ENCODE peak calls at places on chromosomes 5 and 9, in five cellular contexts. Q is GM12865, V is fibroblast of mammary gland, D is glutamatergic neuron, A is ovary. N is an unnamed sample.

GRCh38 chr9:592733-593132 is 248.8 kb upstream of the DMRT1 start:
- DNase-seq in D (no peak), Q (no peak), A (no peak), V (no peak), N (no peak)

GRCh38 chr9:72371151-72371550 is 6.1 kb upstream of the ZFAND5 start:
- DNase-seq in V (no peak), Q (no peak), A (no peak), D (no peak), N (no peak)

GRCh38 chr5:1376921-1377320 is 32.0 kb upstream of the CLPTM1L start:
- DNase-seq in A (no peak), D (no peak), Q (no peak), V (no peak), N (no peak)

GRCh38 chr9:99796231-99796630 is 25.5 kb upstream of the NR4A3 start:
- DNase-seq in A (no peak), D (no peak), Q (no peak), V (no peak), N (no peak)

GRCh38 chr5:102090770-102091169 is 205.3 kb downstream of the SLCO4C1 start:
- DNase-seq in Q (peak; percentile 39), A (no peak), D (peak; percentile 39), V (no peak), N (no peak)

GRCh38 chr9:13278023-13278367 is 1.5 kb downstream of the MPDZ start:
- DNase-seq in Q (no peak), A (no peak), D (no peak), V (peak; percentile 35), N (no peak)

GRCh38 chr5:110873773-110874437 is 135.1 kb downstream of the SLC25A46 start:
- DNase-seq in A (no peak), D (no peak), Q (no peak), V (no peak), N (no peak)

GRCh38 chr9:100601216-100601615 is 23.3 kb downstream of the CAVIN4 start:
- DNase-seq in A (no peak), Q (peak; percentile 61), D (peak; percentile 61), V (peak; percentile 59), N (no peak)

GRCh38 chr5:96344678-96345612 is 88.1 kb downstream of the PCSK1 start:
- DNase-seq in V (peak; percentile 90), A (no peak), D (no peak), Q (peak; percentile 85), N (no peak)

GRCh38 chr5:28707706-28708105 is 1669.3 kb upstream of the CDH9 start:
- DNase-seq in Q (no peak), A (no peak), V (no peak), D (no peak), N (no peak)

GRCh38 chr5:151456321-151456940 is 9.0 kb downstream of the SLC36A1 start:
- DNase-seq in Q (no peak), A (no peak), D (no peak), V (no peak), N (no peak)

GRCh38 chr5:15373151-15373550 is 126.8 kb upstream of the FBXL7 start:
- DNase-seq in A (no peak), D (no peak), V (no peak), Q (no peak), N (no peak)

GRCh38 chr5:29963956-29964355 is 1229.5 kb upstream of the CDH6 start:
- DNase-seq in A (no peak), V (no peak), Q (no peak), D (no peak), N (no peak)

GRCh38 chr5:432201-432927 is 10.6 kb upstream of the EXOC3 start:
- DNase-seq in D (peak; percentile 7), Q (no peak), A (no peak), V (no peak), N (no peak)

GRCh38 chr5:127410906-127411780 is 106.3 kb upstream of the PRRC1 start:
- DNase-seq in A (no peak), Q (peak; percentile 44), V (no peak), D (no peak), N (no peak)

GRCh38 chr9:13847270-13847669 is 466.7 kb downstream of the NFIB start:
- DNase-seq in A (no peak), Q (no peak), D (no peak), V (peak; percentile 36), N (no peak)

GRCh38 chr5:122639852-122640251 is 135.0 kb upstream of the SNX2 start:
- DNase-seq in Q (no peak), A (no peak), V (no peak), D (no peak), N (no peak)

GRCh38 chr5:82772281-82772680 is 304.9 kb downstream of the TMEM167A start:
- DNase-seq in A (no peak), D (no peak), Q (no peak), V (no peak), N (no peak)

GRCh38 chr5:110063640-110064592 is 374.2 kb downstream of the MAN2A1 start:
- DNase-seq in V (peak; percentile 47), A (no peak), D (no peak), Q (no peak), N (no peak)

GRCh38 chr9:69168709-69169217 is 5.3 kb upstream of the TJP2 start:
- DNase-seq in D (no peak), A (no peak), Q (peak; percentile 78), V (peak; percentile 78), N (no peak)

GRCh38 chr5:169009171-169009570 is 291.8 kb downstream of the SLIT3 start:
- DNase-seq in D (no peak), V (peak; percentile 59), A (no peak), Q (no peak), N (no peak)

GRCh38 chr5:169012471-169012870 is 288.5 kb downstream of the SLIT3 start:
- DNase-seq in V (no peak), Q (no peak), A (no peak), D (no peak), N (no peak)

GRCh38 chr5:169013846-169014245 is 287.1 kb downstream of the SLIT3 start:
- DNase-seq in V (no peak), Q (no peak), A (no peak), D (no peak), N (no peak)

GRCh38 chr5:169011009-169011408 is 289.9 kb downstream of the SLIT3 start:
- DNase-seq in V (no peak), Q (no peak), A (no peak), D (no peak), N (no peak)

GRCh38 chr5:169013208-169013728 is 287.7 kb downstream of the SLIT3 start:
- DNase-seq in Q (peak; percentile 4), V (no peak), D (no peak), A (no peak), N (no peak)
- TF ChIP-seq CTCF in Q (no peak), V (no peak), D (no peak), A (no peak), N (no peak)

GRCh38 chr5:167573274-167574127 is 717.9 kb upstream of the WWC1 start:
- DNase-seq in Q (no peak), A (peak; percentile 15), V (peak; percentile 46), D (peak; percentile 36), N (no peak)
- TF ChIP-seq CTCF in Q (no peak), A (no peak), V (no peak), D (no peak), N (no peak)

GRCh38 chr5:104018299-104018698 is 455.7 kb upstream of the NUDT12 start:
- DNase-seq in A (no peak), D (no peak), V (no peak), Q (no peak), N (no peak)
- TF ChIP-seq CTCF in A (no peak), D (no peak), V (no peak), Q (no peak), N (no peak)

GRCh38 chr5:169408166-169408565 is 107.2 kb upstream of the SLIT3 start:
- DNase-seq in A (no peak), Q (no peak), D (no peak), V (no peak), N (peak; percentile 43)
- TF ChIP-seq CTCF in A (no peak), Q (no peak), D (no peak), V (no peak), N (no peak)